ENCODE peak calls at places on chromosome 22, in ten cellular contexts. O, E, Z, I, A, T, K, R, B and S are unnamed samples.

GRCh38 chr22:47006433-47006832 is 244.0 kb downstream of the TBC1D22A start:
- DNase-seq in O (no peak), E (no peak), Z (no peak), I (no peak), A (no peak), T (no peak), K (no peak), R (no peak), B (no peak), S (no peak)

GRCh38 chr22:44426981-44427380 is 71.1 kb downstream of the RTL6 start:
- DNase-seq in O (no peak), E (no peak), Z (no peak), I (no peak), A (no peak), T (no peak), K (no peak), R (no peak), B (no peak), S (no peak)

GRCh38 chr22:36086170-36086490 is 57.5 kb upstream of the RBFOX2 start:
- DNase-seq in O (no peak), E (no peak), Z (no peak), I (no peak), A (no peak), T (no peak), K (no peak), R (no peak), B (no peak), S (no peak)

GRCh38 chr22:31647516-31647915 is 14.5 kb downstream of the PISD start:
- DNase-seq in O (peak; percentile 74), E (peak; percentile 95), Z (no peak), I (peak; percentile 87), A (peak; percentile 79), T (no peak), K (no peak), R (no peak), B (no peak), S (no peak)

GRCh38 chr22:46007848-46008261 is 30.9 kb upstream of the WNT7B start:
- DNase-seq in O (peak; percentile 33), E (peak; percentile 98), Z (no peak), I (peak; percentile 91), A (peak; percentile 97), T (no peak), K (peak; percentile 67), R (no peak), B (no peak), S (no peak)

GRCh38 chr22:28917747-28918543 is 34.6 kb downstream of the ZNRF3 start:
- DNase-seq in O (peak; percentile 66), E (no peak), Z (no peak), I (no peak), A (peak; percentile 46), T (peak; percentile 22), K (peak; percentile 52), R (no peak), B (no peak), S (no peak)

GRCh38 chr22:40426671-40427070 is 56.3 kb downstream of the SGSM3 start:
- DNase-seq in O (peak; percentile 53), E (peak; percentile 43), Z (no peak), I (no peak), A (no peak), T (peak; percentile 30), K (no peak), R (no peak), B (no peak), S (no peak)

GRCh38 chr22:38062782-38063181 is 5.6 kb downstream of the PICK1 start:
- DNase-seq in O (no peak), E (no peak), Z (no peak), I (no peak), A (no peak), T (no peak), K (no peak), R (no peak), B (no peak), S (no peak)

GRCh38 chr22:18031670-18032454 is 7.5 kb upstream of the MICAL3 start:
- DNase-seq in O (peak; percentile 85), E (peak; percentile 98), Z (peak; percentile 81), I (peak; percentile 94), A (peak; percentile 84), T (no peak), K (no peak), R (no peak), B (no peak), S (no peak)

GRCh38 chr22:23716811-23717801 is 26.3 kb downstream of the RGL4 start:
- DNase-seq in O (peak; percentile 88), E (peak; percentile 95), Z (peak; percentile 79), I (peak; percentile 60), A (peak; percentile 90), T (peak; percentile 84), K (peak; percentile 86), R (peak; percentile 82), B (peak; percentile 59), S (peak; percentile 89)

GRCh38 chr22:23803001-23803819 is 16.4 kb downstream of the SMARCB1 start:
- DNase-seq in O (no peak), E (no peak), Z (no peak), I (no peak), A (no peak), T (no peak), K (no peak), R (no peak), B (no peak), S (no peak)

GRCh38 chr22:43270314-43270908 is 72.8 kb downstream of the SCUBE1 start:
- DNase-seq in O (peak; percentile 44), E (no peak), Z (no peak), I (no peak), A (no peak), T (no peak), K (no peak), R (no peak), B (no peak), S (no peak)

GRCh38 chr22:44335903-44336803 is 23.4 kb upstream of the SHISAL1 start:
- DNase-seq in O (no peak), E (no peak), Z (no peak), I (no peak), A (no peak), T (no peak), K (no peak), R (peak; percentile 49), B (no peak), S (no peak)

GRCh38 chr22:37419370-37419915 is 7.8 kb downstream of the ELFN2 start:
- DNase-seq in O (no peak), E (peak; percentile 67), Z (no peak), I (no peak), A (no peak), T (no peak), K (no peak), R (no peak), B (no peak), S (peak; percentile 21)

GRCh38 chr22:47161631-47162030 is 399.2 kb downstream of the TBC1D22A start:
- DNase-seq in O (no peak), E (no peak), Z (no peak), I (no peak), A (no peak), T (peak; percentile 23), K (no peak), R (no peak), B (no peak), S (no peak)

GRCh38 chr22:28867191-28867590 is 16.2 kb upstream of the ZNRF3 start:
- DNase-seq in O (no peak), E (no peak), Z (no peak), I (no peak), A (no peak), T (no peak), K (no peak), R (no peak), B (no peak), S (no peak)

GRCh38 chr22:44815099-44816070 is 63.0 kb downstream of the ARHGAP8 start:
- DNase-seq in O (no peak), E (no peak), Z (no peak), I (no peak), A (no peak), T (no peak), K (no peak), R (no peak), B (no peak), S (no peak)

GRCh38 chr22:49564054-49564453 is 263.6 kb downstream of the BRD1 start:
- DNase-seq in O (no peak), E (no peak), Z (no peak), I (no peak), A (no peak), T (no peak), K (no peak), R (no peak), B (no peak), S (no peak)

GRCh38 chr22:48418831-48419230 is 1408.8 kb downstream of the BRD1 start:
- DNase-seq in O (no peak), E (no peak), Z (no peak), I (no peak), A (no peak), T (no peak), K (no peak), R (no peak), B (no peak), S (no peak)

GRCh38 chr22:36860821-36861659 is at the start of gene NCF4:
- DNase-seq in O (no peak), E (no peak), Z (no peak), I (no peak), A (no peak), T (no peak), K (peak; percentile 72), R (peak; percentile 27), B (no peak), S (peak; percentile 55)

GRCh38 chr22:41106122-41106968 is 14.0 kb downstream of the EP300 start:
- DNase-seq in O (peak; percentile 80), E (no peak), Z (no peak), I (no peak), A (peak; percentile 65), T (no peak), K (no peak), R (no peak), B (no peak), S (no peak)

GRCh38 chr22:19815093-19815822 is 39.4 kb downstream of the GNB1L start:
- DNase-seq in O (no peak), E (peak; percentile 21), Z (no peak), I (no peak), A (no peak), T (no peak), K (no peak), R (no peak), B (no peak), S (no peak)

GRCh38 chr22:20591660-20592310 is 84.4 kb downstream of the MED15 start:
- DNase-seq in O (no peak), E (no peak), Z (no peak), I (peak; percentile 46), A (no peak), T (peak; percentile 51), K (no peak), R (no peak), B (no peak), S (no peak)

GRCh38 chr22:20783844-20784723 is 10.2 kb downstream of the SERPIND1 start:
- DNase-seq in O (peak; percentile 78), E (peak; percentile 70), Z (peak; percentile 36), I (peak; percentile 43), A (peak; percentile 75), T (peak; percentile 33), K (no peak), R (peak; percentile 67), B (no peak), S (peak; percentile 56)

GRCh38 chr22:19905619-19906276 is 35.8 kb upstream of the COMT start:
- DNase-seq in O (no peak), E (no peak), Z (no peak), I (no peak), A (no peak), T (no peak), K (no peak), R (no peak), B (no peak), S (no peak)

GRCh38 chr22:39360242-39360641 is 10.5 kb downstream of the SYNGR1 start:
- DNase-seq in O (no peak), E (no peak), Z (no peak), I (no peak), A (no peak), T (no peak), K (no peak), R (no peak), B (no peak), S (no peak)